ENCODE peak calls at places on chromosome 13, in eight cellular contexts. L is K562, T is A549, E is GM12878, W is SK-N-SH, S is H1, N is endothelial cell of umbilical vein, U is HCT116. O is an unnamed sample.

GRCh38 chr13:41384749-41385503 is 72.4 kb upstream of the RGCC start:
- DNase-seq in L (peak), T (peak), E (no peak), N (peak), S (no peak), U (no peak), W (no peak), O (peak)

GRCh38 chr13:113648218-113648615 is 9.8 kb downstream of the ATP4B start:
- DNase-seq in W (no peak), N (no peak), L (no peak), S (no peak), E (no peak), T (no peak), U (no peak), O (no peak)

GRCh38 chr13:46605824-46606554 is 53.0 kb downstream of the LRCH1 start:
- DNase-seq in T (no peak), U (no peak), W (no peak), N (no peak), L (no peak), E (peak), S (no peak), O (peak)

GRCh38 chr13:102318233-102318632 is 83.6 kb downstream of the FGF14 start:
- DNase-seq in W (peak), S (no peak), E (no peak), U (no peak), L (no peak), T (no peak), N (no peak), O (no peak)

GRCh38 chr13:73467103-73467502 is 408.3 kb downstream of the KLF5 start:
- DNase-seq in N (no peak), S (no peak), E (no peak), T (no peak), W (no peak), L (no peak), U (no peak), O (no peak)

GRCh38 chr13:110329798-110330461 is 22.8 kb downstream of the COL4A2 start:
- DNase-seq in W (no peak), N (no peak), T (no peak), U (no peak), S (no peak), E (no peak), L (no peak), O (no peak)

GRCh38 chr13:72983085-72983768 is 75.6 kb upstream of the KLF5 start:
- DNase-seq in L (no peak), U (no peak), W (no peak), E (no peak), N (no peak), S (no peak), T (no peak), O (peak)

GRCh38 chr13:110984798-110985197 is 69.9 kb upstream of the ANKRD10 start:
- DNase-seq in N (no peak), L (peak), U (no peak), S (no peak), T (no peak), E (no peak), W (no peak), O (no peak)

GRCh38 chr13:26061947-26062346 is 10.1 kb upstream of the SHISA2 start:
- DNase-seq in W (no peak), N (peak), U (no peak), L (no peak), E (no peak), T (no peak), S (no peak), O (peak)

GRCh38 chr13:68506888-68507551 is 1276.9 kb upstream of the PCDH9 start:
- DNase-seq in W (no peak), E (no peak), T (no peak), U (no peak), S (no peak), L (no peak), N (no peak), O (no peak)

GRCh38 chr13:97194473-97194872 is 27.7 kb upstream of the MBNL2 start:
- DNase-seq in E (no peak), T (no peak), N (peak), L (peak), S (no peak), U (peak), W (no peak), O (no peak)

GRCh38 chr13:111969551-111970135 is 97.3 kb upstream of the SOX1 start:
- DNase-seq in E (no peak), T (no peak), U (no peak), W (no peak), S (no peak), N (no peak), L (no peak), O (no peak)

GRCh38 chr13:53703371-53704080 is 674.9 kb downstream of the OLFM4 start:
- DNase-seq in N (no peak), T (no peak), U (no peak), E (no peak), L (no peak), W (no peak), S (no peak), O (no peak)

GRCh38 chr13:29958476-29958875 is 108.1 kb upstream of the UBL3 start:
- DNase-seq in N (no peak), E (no peak), W (no peak), U (no peak), S (no peak), L (no peak), T (no peak), O (no peak)

GRCh38 chr13:45695198-45695730 is 6.9 kb upstream of the CBY2 start:
- DNase-seq in N (no peak), W (no peak), E (peak), T (no peak), L (no peak), S (no peak), U (no peak), O (peak)

GRCh38 chr13:21894091-21894490 is 223.2 kb downstream of the FGF9 start:
- DNase-seq in W (no peak), L (no peak), U (no peak), T (no peak), S (no peak), E (no peak), N (no peak), O (peak)

DNA sequence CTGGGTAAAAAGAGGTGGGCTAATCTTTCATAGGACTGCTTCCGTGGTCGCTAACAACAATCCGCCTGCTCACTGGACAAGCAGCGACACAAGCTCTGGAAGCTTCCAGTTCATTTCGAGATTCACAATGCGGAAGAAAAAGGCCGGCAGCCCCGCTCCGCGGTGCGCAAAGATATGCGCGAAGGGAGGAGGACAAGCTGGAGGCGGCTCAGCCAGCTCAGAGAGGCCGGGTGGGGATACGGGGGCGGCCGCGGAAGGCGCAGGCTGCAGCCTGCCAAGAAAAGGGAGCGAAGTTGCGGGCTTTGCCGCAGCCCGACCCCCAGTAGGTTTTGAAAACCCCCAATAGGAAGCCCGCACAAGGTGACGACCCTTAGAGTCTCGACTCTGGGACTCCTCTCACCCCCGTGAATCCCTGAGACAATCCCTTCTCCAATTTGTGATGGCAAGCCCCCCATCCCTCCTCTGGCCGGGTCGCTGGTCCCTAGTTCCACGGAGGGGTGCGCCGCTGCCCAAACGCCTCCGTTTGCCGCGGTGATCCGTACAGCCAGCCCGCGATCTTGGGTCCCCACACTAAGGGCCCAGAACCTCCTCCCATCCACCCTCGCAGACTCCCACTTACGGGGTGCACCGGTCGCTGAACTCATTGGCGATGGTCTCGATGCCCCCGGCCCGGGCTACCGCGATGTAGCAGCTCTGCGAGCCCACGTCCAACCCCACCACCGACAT is 684 bp downstream of the HSPH1 start:
- DNase-seq in L (peak), T (peak), N (peak), S (peak), E (peak), W (peak), U (no peak), O (peak)
- TF ChIP-seq MAX in L (no peak), T (no peak), N (no peak), S (no peak), E (no peak), W (peak), U (no peak), O (peak)

GRCh38 chr13:98567140-98567539 is 9.8 kb downstream of the STK24 start:
- DNase-seq in T (no peak), U (no peak), L (no peak), N (no peak), W (no peak), S (no peak), E (no peak), O (no peak)

GRCh38 chr13:98575009-98575866 is 1.7 kb downstream of the STK24 start:
- DNase-seq in U (no peak), L (peak), S (no peak), T (no peak), W (no peak), E (no peak), N (peak), O (no peak)

GRCh38 chr13:98571955-98572662 is 4.8 kb downstream of the STK24 start:
- DNase-seq in E (no peak), L (peak), W (peak), S (no peak), N (peak), U (no peak), T (no peak), O (no peak)

GRCh38 chr13:98575876-98576214 is 1.1 kb downstream of the STK24 start:
- DNase-seq in T (no peak), U (no peak), S (no peak), W (no peak), L (no peak), N (no peak), E (no peak), O (no peak)

DNA sequence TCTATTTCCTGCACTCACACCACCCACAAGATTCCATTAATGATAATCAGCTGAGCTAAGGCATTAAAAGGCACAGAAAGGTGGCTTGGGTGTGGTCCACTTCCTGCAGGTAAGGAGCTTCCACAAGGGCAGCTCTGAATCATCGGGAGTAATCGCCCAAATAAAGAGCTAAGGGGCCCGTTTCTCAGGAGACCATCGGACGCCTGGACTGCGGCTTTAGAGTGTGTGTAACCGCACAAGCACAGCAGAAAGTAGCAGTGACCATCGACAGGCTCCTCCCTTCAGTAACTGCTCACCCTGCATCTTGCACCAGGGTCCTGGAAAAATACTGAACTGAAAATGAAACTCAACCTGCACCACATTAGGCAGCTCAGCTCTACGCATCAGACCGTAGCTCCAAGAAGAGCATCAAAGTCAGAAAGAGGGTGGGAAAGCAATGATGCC is 6.0 kb downstream of the STK24 start:
- DNase-seq in E (peak), T (no peak), S (no peak), N (peak), L (peak), U (peak), W (no peak), O (peak)
- H3K4me3 ChIP-seq in E (peak), T (peak), S (no peak), N (peak), L (peak), U (peak), W (no peak), O (peak)

GRCh38 chr13:43261018-43261417 is 237.6 kb downstream of the DNAJC15 start:
- DNase-seq in W (no peak), N (no peak), U (no peak), E (no peak), L (no peak), T (peak), S (no peak), O (no peak)
- TF ChIP-seq MAX in W (no peak), N (no peak), U (no peak), E (no peak), L (no peak), T (no peak), S (no peak), O (no peak)

GRCh38 chr13:20227730-20228129 is 4.4 kb downstream of the GJB6 start:
- DNase-seq in S (no peak), U (no peak), N (no peak), W (no peak), L (no peak), E (no peak), T (no peak), O (no peak)
- H3K4me3 ChIP-seq in S (no peak), U (no peak), N (no peak), W (no peak), L (no peak), E (no peak), T (no peak), O (no peak)

GRCh38 chr13:65339236-65339635 is 1890.9 kb downstream of the PCDH9 start:
- DNase-seq in N (no peak), U (no peak), S (no peak), E (no peak), T (no peak), W (no peak), L (no peak), O (no peak)

GRCh38 chr13:65347420-65348030 is 1882.6 kb downstream of the PCDH9 start:
- DNase-seq in W (peak), L (no peak), E (no peak), T (no peak), S (no peak), U (no peak), N (no peak), O (no peak)

GRCh38 chr13:65342938-65343337 is 1887.2 kb downstream of the PCDH9 start:
- DNase-seq in L (no peak), S (no peak), N (no peak), U (no peak), W (no peak), T (no peak), E (no peak), O (peak)
- TF ChIP-seq MAX in L (no peak), S (no peak), N (no peak), U (no peak), W (no peak), T (no peak), E (no peak), O (no peak)